ENCODE peak calls at places on chromosome 22, in four cellular contexts. E, F, W and V are unnamed samples.

GRCh38 chr22:50498322-50498861 is 9.1 kb downstream of the LMF2 start:
- DNase-seq in E (no peak), F (peak; percentile 63), W (no peak), V (peak; percentile 72)

GRCh38 chr22:45511847-45512261 is 9.2 kb downstream of the FBLN1 start:
- DNase-seq in E (peak; percentile 80), F (peak; percentile 73), W (no peak), V (peak; percentile 87)

GRCh38 chr22:19354201-19354600 is 62.7 kb upstream of the CLTCL1 start:
- DNase-seq in E (no peak), F (no peak), W (no peak), V (no peak)

GRCh38 chr22:48734359-48734758 is 1093.3 kb downstream of the BRD1 start:
- DNase-seq in E (no peak), F (no peak), W (peak; percentile 15), V (no peak)

GRCh38 chr22:25698986-25699385 is 43.0 kb upstream of the MYO18B start:
- DNase-seq in E (no peak), F (no peak), W (no peak), V (no peak)

GRCh38 chr22:21824439-21824912 is 43.0 kb downstream of the MAPK1 start:
- DNase-seq in E (no peak), F (no peak), W (no peak), V (no peak)

GRCh38 chr22:44005524-44005923 is 18.6 kb upstream of the PARVB start:
- DNase-seq in E (no peak), F (no peak), W (no peak), V (no peak)

GRCh38 chr22:28032896-28033295 is 113.8 kb upstream of the PITPNB start:
- DNase-seq in E (no peak), F (no peak), W (no peak), V (no peak)

GRCh38 chr22:32469799-32470212 is 4.8 kb upstream of the FBXO7 start:
- DNase-seq in E (no peak), F (no peak), W (no peak), V (no peak)

GRCh38 chr22:20102203-20102780 is 13.6 kb upstream of the RANBP1 start:
- DNase-seq in E (no peak), F (no peak), W (no peak), V (no peak)

GRCh38 chr22:48827228-48827810 is 1000.4 kb downstream of the BRD1 start:
- DNase-seq in E (no peak), F (no peak), W (no peak), V (no peak)

GRCh38 chr22:43488031-43488892 is 76.4 kb downstream of the MPPED1 start:
- DNase-seq in E (no peak), F (no peak), W (no peak), V (no peak)

DNA sequence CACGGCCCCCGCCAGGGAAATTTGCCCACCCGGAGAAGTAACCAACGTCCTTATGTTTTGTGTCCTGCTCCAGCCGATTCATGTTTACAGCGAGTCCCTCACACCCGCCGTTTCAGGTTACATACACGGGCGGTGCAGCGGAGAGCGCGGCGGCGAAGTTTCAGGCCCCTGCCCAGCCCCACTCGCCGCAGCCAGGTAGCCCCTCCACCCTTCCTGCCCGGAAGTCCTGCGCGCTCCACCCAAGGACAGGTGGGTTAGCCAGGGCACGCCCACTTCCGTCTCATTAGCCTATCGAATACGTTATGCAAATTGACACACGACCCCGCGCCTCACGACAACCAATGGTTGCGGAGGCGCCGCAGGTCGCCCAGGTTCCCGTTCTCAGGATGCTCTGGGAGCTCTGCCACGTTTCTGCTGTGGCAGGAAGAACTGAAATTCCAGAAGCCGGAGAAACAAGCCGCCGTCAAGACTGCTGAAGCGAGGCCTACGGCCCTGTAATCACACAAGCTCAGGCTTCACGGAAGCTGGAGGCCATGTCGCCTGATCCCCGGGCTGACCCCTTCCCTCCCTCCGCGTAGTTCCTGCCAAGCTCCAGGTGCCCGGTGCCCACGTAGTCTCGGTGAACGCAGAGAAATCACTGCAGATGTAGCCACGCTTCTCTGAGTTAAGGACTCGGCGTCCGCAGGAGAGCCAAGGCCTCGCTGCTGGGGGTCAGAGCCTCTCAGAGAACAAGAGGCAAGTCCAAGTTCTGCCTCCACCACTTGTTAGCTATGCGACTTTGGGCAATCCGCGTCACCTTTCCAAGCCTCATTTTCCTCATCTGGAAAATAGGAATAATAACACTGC is 22.4 kb upstream of the MYH9 start:
- DNase-seq in E (peak; percentile 75), F (peak; percentile 78), W (peak; percentile 99), V (peak; percentile 80)
- H3K4me3 ChIP-seq in E (peak overlapping the region; percentile 54), F (peak overlapping the region; percentile 34), W (peak overlapping the region; percentile 28), V (peak overlapping the region; percentile 12)

GRCh38 chr22:46777609-46777970 is 15.1 kb downstream of the TBC1D22A start:
- DNase-seq in E (peak; percentile 55), F (no peak), W (no peak), V (no peak)
- H3K4me1 ChIP-seq in E (peaks cover 59% of the 10 kb centered on the region), F (peaks cover 58% of the 10 kb centered on the region), W (peaks cover 25% of the 10 kb centered on the region), V (no peaks in the 10 kb centered on the region)

GRCh38 chr22:23257889-23258825 is 77.8 kb downstream of the BCR start:
- DNase-seq in E (no peak), F (no peak), W (no peak), V (no peak)

GRCh38 chr22:23261900-23262450 is 81.7 kb downstream of the BCR start:
- DNase-seq in E (no peak), F (no peak), W (no peak), V (no peak)

GRCh38 chr22:23258826-23259170 is 78.5 kb downstream of the BCR start:
- DNase-seq in E (no peak), F (no peak), W (no peak), V (no peak)

GRCh38 chr22:23260645-23261581 is 80.6 kb downstream of the BCR start:
- DNase-seq in E (no peak), F (no peak), W (no peak), V (no peak)

GRCh38 chr22:23259916-23260644 is 79.8 kb downstream of the BCR start:
- DNase-seq in E (no peak), F (no peak), W (no peak), V (no peak)
- TF ChIP-seq CTCF in E (no peak), F (no peak), W (peak; percentile 13), V (no peak)

GRCh38 chr22:39927544-39927943 is 26.7 kb downstream of the GRAP2 start:
- DNase-seq in E (no peak), F (no peak), W (no peak), V (no peak)
- H3K4me3 ChIP-seq in E (no peak overlapping the region), F (no peak overlapping the region), W (no peak overlapping the region), V (no peak overlapping the region)

GRCh38 chr22:46937185-46937584 is 174.7 kb downstream of the TBC1D22A start:
- DNase-seq in E (no peak), F (no peak), W (no peak), V (peak; percentile 42)
- H3K4me1 ChIP-seq in E (peaks cover 37% of the 10 kb centered on the region), F (peaks cover 15% of the 10 kb centered on the region), W (peaks cover 18% of the 10 kb centered on the region), V (peaks cover 25% of the 10 kb centered on the region)

GRCh38 chr22:33917744-33918406 is 2.4 kb downstream of the LARGE1 start:
- DNase-seq in E (no peak), F (no peak), W (no peak), V (no peak)
- TF ChIP-seq CTCF in E (peak; percentile 39), F (peak; percentile 27), W (no peak), V (no peak)